ENCODE peak calls at places on chromosomes 13 and 19, in four cellular contexts. G is Panc1; W is CD4-positive, CD25-positive, alpha-beta regulatory T cell; C is neuronal stem cell. K is an unnamed sample.

GRCh38 chr19:32200312-32201038 is 144.9 kb upstream of the ZNF507 start:
- DNase-seq in W (no peak), C (no peak), G (no peak), K (no peak)

GRCh38 chr13:69601661-69602060 is 506.0 kb upstream of the ATXN8OS start:
- DNase-seq in C (no peak), G (no peak), W (no peak), K (no peak)

GRCh38 chr19:5665781-5666513 is 14.4 kb downstream of the MICOS13 start:
- DNase-seq in C (no peak), G (no peak), W (no peak), K (no peak)

GRCh38 chr13:45367358-45367757 is 26.4 kb upstream of the TPT1 start:
- DNase-seq in W (peak; percentile 98), G (peak; percentile 79), C (no peak), K (peak; percentile 20)

GRCh38 chr19:18865973-18866799 is 29.8 kb downstream of the CERS1 start:
- DNase-seq in G (no peak), C (peak; percentile 59), W (peak; percentile 56), K (no peak)

GRCh38 chr13:49098198-49098597 is 121.9 kb upstream of the MLNR start:
- DNase-seq in W (peak; percentile 19), G (no peak), C (no peak), K (no peak)

GRCh38 chr19:9306443-9306842 is 3.2 kb downstream of the ZNF699 start:
- DNase-seq in G (no peak), C (no peak), W (no peak), K (no peak)

GRCh38 chr13:48819376-48819775 is 156.3 kb upstream of the FNDC3A start:
- DNase-seq in W (no peak), G (no peak), C (no peak), K (no peak)

GRCh38 chr19:15286688-15287355 is 45.5 kb downstream of the BRD4 start:
- DNase-seq in W (no peak), G (no peak), C (no peak), K (no peak)

GRCh38 chr19:5145521-5146511 is 176.9 kb downstream of the KDM4B start:
- DNase-seq in C (no peak), W (no peak), G (no peak), K (no peak)

GRCh38 chr13:86714495-86714894 is 915.3 kb upstream of the SLITRK6 start:
- DNase-seq in W (no peak), C (no peak), G (no peak), K (no peak)

GRCh38 chr13:86710013-86710412 is 910.8 kb upstream of the SLITRK6 start:
- DNase-seq in C (no peak), W (no peak), G (no peak), K (no peak)
- H3K27ac ChIP-seq in C (no peak overlapping the region), W (no peak overlapping the region), G (no peak overlapping the region), K (no peak overlapping the region)

DNA sequence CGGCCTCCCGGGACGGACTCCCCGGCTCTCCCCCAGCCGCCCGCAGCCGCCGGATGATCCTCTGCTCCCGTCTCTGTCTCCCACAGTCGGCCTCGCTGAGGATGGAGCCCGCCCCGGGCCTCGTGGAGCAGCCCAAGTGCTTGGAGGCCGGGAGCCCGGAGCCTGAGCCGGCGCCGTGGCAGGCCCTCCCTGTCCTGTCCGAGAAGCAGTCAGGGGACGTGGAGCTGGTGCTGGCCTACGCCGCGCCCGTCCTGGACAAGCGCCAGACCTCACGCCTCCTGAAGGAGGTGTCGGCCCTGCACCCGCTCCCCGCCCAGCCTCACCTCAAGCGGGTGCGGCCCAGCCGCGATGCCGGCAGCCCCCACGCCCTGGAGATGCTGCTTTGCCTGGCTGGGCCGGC is 6.8 kb downstream of the ADAT3 start:
- DNase-seq in G (no peak), W (no peak), C (no peak), K (no peak)
- H3K4me3 ChIP-seq in G (no peak overlapping the region), W (no peak overlapping the region), C (no peak overlapping the region), K (no peak overlapping the region)

GRCh38 chr19:4089400-4089908 is 22.8 kb upstream of the ZBTB7A start:
- DNase-seq in C (no peak), W (peak; percentile 51), G (no peak), K (no peak)
- H3K27ac ChIP-seq in C (no peak overlapping the region), W (peak overlapping the region; percentile 72), G (no peak overlapping the region), K (no peak overlapping the region)

GRCh38 chr19:17243854-17244617 is 1.7 kb downstream of the NR2F6 start:
- DNase-seq in C (no peak), W (no peak), G (no peak), K (no peak)
- H3K4me3 ChIP-seq in C (peak overlapping the region; percentile 92), W (no peak overlapping the region), G (peak overlapping the region; percentile 84), K (peak overlapping the region; percentile 97)

DNA sequence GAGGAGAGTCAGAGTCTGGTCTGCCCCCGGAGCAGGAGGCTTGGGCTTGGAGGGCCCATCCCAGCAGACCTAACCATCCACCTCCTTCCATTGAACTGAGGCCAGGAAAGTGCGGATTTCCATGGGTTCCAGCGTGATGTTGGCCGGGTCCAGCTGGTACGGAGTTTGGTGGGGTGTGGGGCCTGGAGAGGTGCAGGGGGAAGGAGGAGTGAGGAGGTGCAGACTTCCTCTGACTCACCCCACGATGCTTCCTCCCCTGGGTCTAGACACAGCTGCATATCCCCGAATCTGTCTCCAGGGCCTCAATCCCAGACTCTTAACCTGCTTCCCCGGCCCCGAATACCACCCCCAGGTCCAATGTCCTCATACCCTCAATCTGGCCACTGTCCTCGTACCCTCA is 20.0 kb downstream of the MAN2B1 start:
- DNase-seq in G (no peak), C (no peak), W (no peak), K (no peak)
- H3K27ac ChIP-seq in G (no peak overlapping the region), C (no peak overlapping the region), W (no peak overlapping the region), K (no peak overlapping the region)

DNA sequence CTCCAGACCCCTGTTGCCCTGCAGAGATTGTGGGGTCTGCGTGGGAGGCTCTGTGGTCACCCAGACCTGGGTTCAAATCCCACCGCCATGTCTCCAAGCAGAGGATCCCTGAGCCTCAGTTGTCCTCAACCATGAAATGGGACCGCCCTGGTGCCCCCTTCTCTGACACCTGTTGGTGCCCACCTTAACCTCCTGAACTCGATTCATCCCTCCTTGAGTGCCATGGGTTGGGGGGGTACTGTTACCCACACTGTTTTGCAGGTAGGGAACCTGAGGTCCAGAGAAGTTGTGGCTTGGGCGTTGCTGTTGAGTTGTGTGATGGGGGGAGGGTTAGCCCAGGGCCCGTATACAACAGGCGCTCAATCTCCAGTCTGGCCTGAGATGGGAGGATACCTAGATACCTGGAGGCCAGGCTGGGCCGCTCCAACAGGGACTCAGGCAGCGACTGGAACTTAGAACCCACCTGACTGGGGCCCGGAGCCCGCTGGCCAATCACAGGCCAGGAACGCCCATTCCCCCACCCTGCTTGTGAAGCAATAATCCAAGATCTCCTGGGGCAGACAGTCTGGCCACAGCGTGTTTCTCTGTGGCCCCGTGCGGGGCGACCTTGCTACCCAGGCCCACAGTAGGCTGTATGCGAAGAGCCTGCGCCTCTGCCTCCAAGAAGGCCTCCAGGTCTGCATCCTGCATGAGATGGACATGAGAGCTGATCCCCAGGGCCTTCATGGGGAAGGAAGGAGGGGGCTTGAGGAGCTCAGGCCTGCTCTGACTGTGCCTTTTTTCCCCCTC is 2.8 kb downstream of the ARID3A start:
- DNase-seq in W (no peak), G (no peak), C (no peak), K (no peak)
- H3K4me3 ChIP-seq in W (no peak overlapping the region), G (no peak overlapping the region), C (no peak overlapping the region), K (no peak overlapping the region)

DNA sequence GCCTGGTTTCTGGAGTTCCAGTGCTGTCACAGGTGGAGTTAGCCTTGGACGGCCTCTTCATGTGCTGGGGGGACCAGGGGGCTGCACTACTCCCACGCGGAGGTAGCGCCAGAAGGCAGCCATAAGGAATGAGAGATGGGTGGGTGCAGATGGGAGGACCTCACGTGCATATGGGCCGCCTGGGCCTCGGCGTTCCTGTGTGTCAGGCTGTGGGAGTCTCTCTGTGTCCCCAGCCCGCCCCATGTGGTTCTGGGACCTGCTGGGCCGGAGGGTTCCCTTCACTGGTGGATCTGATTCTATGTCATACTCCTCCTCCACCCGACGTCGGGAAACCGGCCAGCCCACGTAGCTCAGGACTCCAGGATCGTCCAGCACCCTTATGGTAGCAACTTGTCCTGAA is 149.0 kb upstream of the SOX1 start:
- DNase-seq in C (no peak), W (no peak), G (no peak), K (no peak)
- H3K27ac ChIP-seq in C (no peak overlapping the region), W (no peak overlapping the region), G (no peak overlapping the region), K (no peak overlapping the region)

GRCh38 chr19:50717026-50717723 is 2.4 kb downstream of the SHANK1 start:
- DNase-seq in C (no peak), W (no peak), G (no peak), K (no peak)
- H3K4me3 ChIP-seq in C (no peak overlapping the region), W (no peak overlapping the region), G (no peak overlapping the region), K (no peak overlapping the region)

GRCh38 chr13:32224916-32225315 is 90.2 kb downstream of the ZAR1L start:
- DNase-seq in G (no peak), W (no peak), C (no peak), K (no peak)

GRCh38 chr13:32222046-32222676 is 93.0 kb downstream of the ZAR1L start:
- DNase-seq in G (no peak), C (no peak), W (no peak), K (no peak)

GRCh38 chr13:32228330-32229041 is 86.7 kb downstream of the ZAR1L start:
- DNase-seq in C (no peak), W (no peak), G (no peak), K (no peak)

GRCh38 chr13:32229443-32229842 is 85.7 kb downstream of the ZAR1L start:
- DNase-seq in C (no peak), W (no peak), G (no peak), K (no peak)

DNA sequence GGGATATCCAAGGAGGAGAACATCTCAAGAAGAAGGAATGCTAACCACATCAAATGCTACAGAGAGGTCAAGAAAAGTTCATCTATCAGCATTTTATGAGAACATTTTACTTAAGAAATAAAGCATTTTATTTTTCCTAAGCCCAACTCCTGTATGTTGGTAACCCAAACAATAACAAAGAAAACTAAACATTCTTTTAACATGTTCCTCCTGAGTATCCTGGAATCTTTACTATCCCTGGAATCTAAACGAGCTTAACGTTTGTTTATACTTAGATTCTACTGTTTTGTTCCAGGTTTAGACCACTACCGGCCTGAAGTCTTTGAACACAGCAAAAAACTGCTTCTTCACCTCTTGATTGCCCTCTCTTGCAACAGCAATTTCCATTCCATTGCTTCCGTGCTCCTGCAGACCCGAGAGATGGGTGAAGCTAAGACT is 89.7 kb downstream of the ZAR1L start:
- DNase-seq in W (no peak), C (no peak), G (no peak), K (no peak)
- H3K27ac ChIP-seq in W (no peak overlapping the region), C (peak overlapping the region; percentile 11), G (no peak overlapping the region), K (no peak overlapping the region)